ENCODE peak calls at places on chromosomes 11 and 22, in eight cellular contexts. One of them, this sample, is unnamed.

GRCh38 chr22:46122511-46122971 is 27.8 kb upstream of the PPARA start:
- DNase-seq in NCI-H524 treated with DMSO at 0.1 percent for 48 hours: no peak
- DNase-seq in H7: peak
- DNase-seq in IMR-90: peak
- DNase-seq in hepatic stellate cell: peak
- DNase-seq in ELR: peak
- DNase-seq in Peyer's patch: peak
- DNase-seq in AG08395: peak
- DNase-seq in this sample: no peak

GRCh38 chr11:21364866-21365624 is 695.7 kb downstream of the NELL1 start:
- DNase-seq in AG08395: no peak
- DNase-seq in hepatic stellate cell: no peak
- DNase-seq in Peyer's patch: no peak
- DNase-seq in H7: no peak
- DNase-seq in NCI-H524 treated with DMSO at 0.1 percent for 48 hours: no peak
- DNase-seq in IMR-90: no peak
- DNase-seq in ELR: no peak
- DNase-seq in this sample: no peak

GRCh38 chr11:22169833-22170232 is 23.1 kb upstream of the ANO5 start:
- DNase-seq in Peyer's patch: no peak
- DNase-seq in AG08395: no peak
- DNase-seq in hepatic stellate cell: no peak
- DNase-seq in NCI-H524 treated with DMSO at 0.1 percent for 48 hours: peak
- DNase-seq in ELR: peak
- DNase-seq in IMR-90: peak
- DNase-seq in H7: no peak
- DNase-seq in this sample: peak

GRCh38 chr22:50600541-50600940 is at the start of gene MAPK8IP2:
- DNase-seq in IMR-90: no peak
- DNase-seq in Peyer's patch: no peak
- DNase-seq in NCI-H524 treated with DMSO at 0.1 percent for 48 hours: no peak
- DNase-seq in hepatic stellate cell: no peak
- DNase-seq in H7: peak
- DNase-seq in AG08395: no peak
- DNase-seq in ELR: no peak
- DNase-seq in this sample: no peak

GRCh38 chr22:47176573-47177333 is 414.3 kb downstream of the TBC1D22A start:
- DNase-seq in ELR: no peak
- DNase-seq in AG08395: no peak
- DNase-seq in hepatic stellate cell: no peak
- DNase-seq in Peyer's patch: no peak
- DNase-seq in IMR-90: no peak
- DNase-seq in NCI-H524 treated with DMSO at 0.1 percent for 48 hours: no peak
- DNase-seq in H7: no peak
- DNase-seq in this sample: no peak

GRCh38 chr11:30830666-30831065 is 244.5 kb upstream of the MPPED2 start:
- DNase-seq in hepatic stellate cell: no peak
- DNase-seq in AG08395: peak
- DNase-seq in IMR-90: no peak
- DNase-seq in Peyer's patch: no peak
- DNase-seq in H7: no peak
- DNase-seq in ELR: no peak
- DNase-seq in NCI-H524 treated with DMSO at 0.1 percent for 48 hours: no peak
- DNase-seq in this sample: no peak

GRCh38 chr22:39351689-39352214 is 2.0 kb downstream of the SYNGR1 start:
- DNase-seq in NCI-H524 treated with DMSO at 0.1 percent for 48 hours: no peak
- DNase-seq in H7: peak
- DNase-seq in hepatic stellate cell: no peak
- DNase-seq in AG08395: no peak
- DNase-seq in ELR: peak
- DNase-seq in Peyer's patch: peak
- DNase-seq in IMR-90: peak
- DNase-seq in this sample: no peak

GRCh38 chr11:63939351-63939920 is 634 bp downstream of the NAA40 start:
- DNase-seq in hepatic stellate cell: peak
- DNase-seq in NCI-H524 treated with DMSO at 0.1 percent for 48 hours: no peak
- DNase-seq in IMR-90: no peak
- DNase-seq in AG08395: no peak
- DNase-seq in ELR: peak
- DNase-seq in H7: no peak
- DNase-seq in Peyer's patch: peak
- DNase-seq in this sample: no peak

GRCh38 chr11:102794382-102794781 is 3.6 kb downstream of the MMP1 start:
- DNase-seq in AG08395: peak
- DNase-seq in Peyer's patch: no peak
- DNase-seq in ELR: peak
- DNase-seq in H7: peak
- DNase-seq in NCI-H524 treated with DMSO at 0.1 percent for 48 hours: peak
- DNase-seq in IMR-90: peak
- DNase-seq in hepatic stellate cell: peak
- DNase-seq in this sample: no peak